ENCODE peak calls at places on chromosome 20, in nine cellular contexts. O is foreskin fibroblast, P is lung, I is nephron progenitor cell, F is B cell, J is heart left ventricle, Z is A549, M is GM13976, V is RWPE1. C is an unnamed sample.

GRCh38 chr20:19929749-19930148 is 87.4 kb upstream of the NAA20 start:
- DNase-seq in O (peak; percentile 33), P (no peak), I (no peak), F (no peak), J (no peak), Z (no peak), M (no peak), V (no peak), C (no peak)

GRCh38 chr20:45343867-45344721 is 4.1 kb downstream of the SDC4 start:
- DNase-seq in O (peak; percentile 94), P (peak; percentile 63), I (no peak), F (no peak), J (no peak), Z (peak; percentile 69), M (no peak), V (peak; percentile 97), C (no peak)

GRCh38 chr20:37989601-37990001 is 43.7 kb downstream of the TTI1 start:
- DNase-seq in O (no peak), P (peak; percentile 76), I (no peak), F (no peak), J (no peak), Z (no peak), M (no peak), V (peak; percentile 32), C (no peak)

GRCh38 chr20:18187020-18187419 is 49.4 kb downstream of the KAT14 start:
- DNase-seq in O (peak; percentile 8), P (no peak), I (no peak), F (no peak), J (no peak), Z (no peak), M (no peak), V (peak; percentile 36), C (no peak)

GRCh38 chr20:49987868-49988690 is 5.3 kb downstream of the SNAI1 start:
- DNase-seq in O (peak; percentile 34), P (no peak), I (no peak), F (no peak), J (no peak), Z (no peak), M (no peak), V (no peak), C (no peak)

GRCh38 chr20:4721719-4722118 is at the start of gene PRND:
- DNase-seq in O (no peak), P (no peak), I (no peak), F (no peak), J (no peak), Z (no peak), M (no peak), V (no peak), C (no peak)

GRCh38 chr20:37526238-37526838 is 1.3 kb downstream of the BLCAP start:
- DNase-seq in O (peak; percentile 79), P (no peak), I (peak; percentile 56), F (peak; percentile 61), J (peak; percentile 32), Z (no peak), M (peak; percentile 45), V (peak; percentile 100), C (peak; percentile 48)

GRCh38 chr20:45406260-45407066 is 1.6 kb upstream of the DBNDD2 start:
- DNase-seq in O (peak; percentile 64), P (peak; percentile 57), I (peak; percentile 77), F (peak; percentile 59), J (peak; percentile 91), Z (peak; percentile 25), M (peak; percentile 64), V (peak; percentile 77), C (peak; percentile 53)

GRCh38 chr20:36214684-36215256 is 21.5 kb upstream of the AAR2 start:
- DNase-seq in O (peak; percentile 63), P (no peak), I (no peak), F (peak; percentile 43), J (no peak), Z (peak; percentile 46), M (peak; percentile 69), V (peak; percentile 73), C (peak; percentile 63)

GRCh38 chr20:2707353-2708072 is 14.9 kb downstream of the EBF4 start:
- DNase-seq in O (no peak), P (peak; percentile 21), I (no peak), F (no peak), J (no peak), Z (no peak), M (no peak), V (no peak), C (no peak)

GRCh38 chr20:2708073-2708415 is 15.5 kb downstream of the EBF4 start:
- DNase-seq in O (no peak), P (no peak), I (no peak), F (no peak), J (no peak), Z (no peak), M (no peak), V (no peak), C (no peak)

GRCh38 chr20:2709205-2709981 is 16.8 kb downstream of the EBF4 start:
- DNase-seq in O (no peak), P (peak; percentile 24), I (no peak), F (no peak), J (no peak), Z (no peak), M (no peak), V (no peak), C (no peak)

GRCh38 chr20:2708665-2709064 is 16.1 kb downstream of the EBF4 start:
- DNase-seq in O (no peak), P (no peak), I (no peak), F (no peak), J (no peak), Z (no peak), M (no peak), V (no peak), C (no peak)

GRCh38 chr20:2713285-2713684 is 20.7 kb downstream of the EBF4 start:
- DNase-seq in O (no peak), P (no peak), I (no peak), F (peak; percentile 25), J (no peak), Z (peak; percentile 43), M (peak; percentile 42), V (no peak), C (no peak)
- TF ChIP-seq CTCF in O (peak; percentile 16), P (no peak), I (no peak), F (no peak), J (no peak), Z (peak; percentile 60), M (peak; percentile 13), V (no peak), C (peak; percentile 21)

GRCh38 chr20:58690351-58690750 is 2.2 kb upstream of the NPEPL1 start:
- DNase-seq in O (no peak), P (no peak), I (no peak), F (no peak), J (no peak), Z (no peak), M (no peak), V (no peak), C (no peak)

GRCh38 chr20:58691773-58692578 is 624 bp upstream of the NPEPL1 start:
- DNase-seq in O (peak; percentile 54), P (peak; percentile 58), I (no peak), F (peak; percentile 13), J (peak; percentile 56), Z (no peak), M (no peak), V (no peak), C (no peak)

GRCh38 chr20:58690851-58691250 is 1.7 kb upstream of the NPEPL1 start:
- DNase-seq in O (peak; percentile 69), P (no peak), I (no peak), F (no peak), J (no peak), Z (no peak), M (no peak), V (no peak), C (no peak)

GRCh38 chr20:58692579-58693225 is at the start of gene NPEPL1:
- DNase-seq in O (peak; percentile 86), P (peak; percentile 56), I (peak; percentile 68), F (peak; percentile 82), J (peak; percentile 78), Z (peak; percentile 78), M (peak; percentile 97), V (peak; percentile 95), C (peak; percentile 99)

DNA sequence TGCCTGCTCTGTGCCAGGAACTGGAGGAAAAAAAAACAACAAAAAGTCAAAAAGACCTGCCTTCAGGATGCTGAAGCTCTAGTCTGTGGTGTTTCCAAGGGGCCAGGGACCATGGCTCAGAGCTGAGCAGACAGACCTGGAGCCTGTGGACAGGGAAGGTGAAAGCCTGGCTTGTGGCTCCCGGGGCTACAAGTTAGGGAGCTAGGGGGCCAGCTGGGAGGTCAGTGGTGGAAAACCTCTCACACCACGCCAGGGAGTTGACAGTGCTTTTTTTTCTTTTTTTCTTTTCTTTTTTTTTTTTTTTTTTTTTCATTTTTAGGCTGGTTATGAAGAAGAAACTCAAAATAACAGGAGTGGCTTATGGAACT is 1.2 kb upstream of the NPEPL1 start:
- DNase-seq in O (no peak), P (no peak), I (no peak), F (no peak), J (no peak), Z (no peak), M (no peak), V (no peak), C (no peak)
- TF ChIP-seq CTCF in O (no peak), P (no peak), I (no peak), F (no peak), J (no peak), Z (no peak), M (no peak), V (no peak), C (no peak)

GRCh38 chr20:57022306-57022705 is 244.1 kb downstream of the BMP7 start:
- DNase-seq in O (no peak), P (no peak), I (no peak), F (no peak), J (no peak), Z (peak; percentile 34), M (no peak), V (no peak), C (no peak)
- TF ChIP-seq CTCF in O (no peak), P (no peak), I (no peak), F (no peak), J (no peak), Z (peak; percentile 10), M (no peak), V (no peak), C (no peak)

GRCh38 chr20:33701629-33702450 is 15.7 kb upstream of the E2F1 start:
- DNase-seq in O (no peak), P (no peak), I (no peak), F (no peak), J (no peak), Z (no peak), M (no peak), V (no peak), C (no peak)
- TF ChIP-seq CTCF in O (no peak), P (no peak), I (no peak), F (no peak), J (no peak), Z (no peak), M (no peak), V (no peak), C (no peak)